ENCODE peak calls at places on chromosomes 3 and 15, in seven cellular contexts. P is mucosa of descending colon; H is colonic mucosa; V is MG63; R is CD8-positive, alpha-beta memory T cell; S is psoas muscle; B is small intestine. J is an unnamed sample.

GRCh38 chr15:63196846-63197245 is 7.4 kb downstream of the RAB8B start:
- DNase-seq in P (no peak), H (no peak), V (no peak), R (no peak), S (no peak), B (no peak), J (no peak)

GRCh38 chr3:81799403-81799802 is 38.0 kb upstream of the GBE1 start:
- DNase-seq in P (no peak), H (no peak), V (no peak), R (no peak), S (no peak), B (no peak), J (no peak)

GRCh38 chr3:4584537-4585249 is 91.5 kb downstream of the ITPR1 start:
- DNase-seq in P (no peak), H (no peak), V (peak; percentile 16), R (peak; percentile 4), S (no peak), B (peak; percentile 35), J (no peak)

GRCh38 chr3:163878396-163878795 is 1199.9 kb downstream of the SI start:
- DNase-seq in P (no peak), H (no peak), V (no peak), R (no peak), S (no peak), B (no peak), J (no peak)

GRCh38 chr3:29140706-29141105 is 140.2 kb upstream of the RBMS3 start:
- DNase-seq in P (no peak), H (no peak), V (no peak), R (no peak), S (no peak), B (no peak), J (peak; percentile 13)

GRCh38 chr15:84778194-84778593 is 29.8 kb downstream of the ZNF592 start:
- DNase-seq in P (no peak), H (no peak), V (no peak), R (no peak), S (no peak), B (no peak), J (no peak)

GRCh38 chr3:120645083-120645800 is 36.8 kb downstream of the HGD start:
- DNase-seq in P (no peak), H (no peak), V (no peak), R (no peak), S (no peak), B (no peak), J (no peak)

GRCh38 chr3:177934001-177934891 is 602.0 kb upstream of the KCNMB2 start:
- DNase-seq in P (no peak), H (no peak), V (no peak), R (no peak), S (peak; percentile 33), B (no peak), J (peak; percentile 41)

GRCh38 chr15:90388462-90389182 is 580 bp downstream of the IQGAP1 start:
- DNase-seq in P (peak; percentile 82), H (peak; percentile 75), V (peak; percentile 82), R (no peak), S (peak; percentile 80), B (peak; percentile 49), J (peak; percentile 68)

GRCh38 chr15:79329186-79329611 is 18.3 kb downstream of the TMED3 start:
- DNase-seq in P (no peak), H (no peak), V (peak; percentile 55), R (no peak), S (no peak), B (no peak), J (peak; percentile 9)

GRCh38 chr3:109137766-109138165 is 1.2 kb downstream of the C3orf85 start:
- DNase-seq in P (no peak), H (no peak), V (no peak), R (no peak), S (no peak), B (no peak), J (no peak)

GRCh38 chr3:14461748-14462324 is 59.4 kb downstream of the SLC6A6 start:
- DNase-seq in P (peak; percentile 72), H (peak; percentile 56), V (peak; percentile 62), R (peak; percentile 23), S (no peak), B (peak; percentile 54), J (peak; percentile 72)

GRCh38 chr15:70556376-70556775 is 207.0 kb downstream of the UACA start:
- DNase-seq in P (no peak), H (no peak), V (no peak), R (no peak), S (no peak), B (no peak), J (no peak)

GRCh38 chr15:71682051-71682450 is 128.3 kb upstream of the NR2E3 start:
- DNase-seq in P (no peak), H (no peak), V (no peak), R (no peak), S (no peak), B (no peak), J (no peak)

GRCh38 chr3:184234224-184234623 is 4.8 kb downstream of the VWA5B2 start:
- DNase-seq in P (no peak), H (no peak), V (peak; percentile 85), R (no peak), S (peak; percentile 69), B (no peak), J (peak; percentile 56)

GRCh38 chr15:93244691-93245615 is 155.9 kb upstream of the RGMA start:
- DNase-seq in P (no peak), H (no peak), V (no peak), R (no peak), S (no peak), B (no peak), J (no peak)

DNA sequence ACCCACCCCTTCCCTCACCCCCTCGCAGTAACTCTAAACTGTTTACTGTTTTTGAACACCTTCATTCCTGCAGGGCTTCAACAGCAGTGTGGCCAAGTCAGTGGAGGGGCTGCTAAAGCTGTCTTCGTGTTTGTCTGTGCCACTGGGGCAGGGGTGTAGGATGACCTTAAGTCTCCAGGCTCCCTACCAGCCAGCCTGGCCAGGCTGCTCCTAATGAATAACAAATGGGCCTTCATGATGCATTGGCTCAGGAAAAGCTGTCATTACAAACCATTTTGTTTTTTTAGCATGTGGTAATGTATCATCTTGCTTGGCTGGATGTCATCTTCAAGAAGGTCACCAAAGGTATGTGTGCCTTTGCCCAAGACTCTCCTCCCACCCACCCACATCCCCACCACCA is 372.2 kb upstream of the WNT5A start:
- DNase-seq in P (no peak), H (no peak), V (no peak), R (no peak), S (no peak), B (no peak), J (no peak)
- H3K9me3 ChIP-seq in P (no peaks in the 10 kb centered on the region), H (no peaks in the 10 kb centered on the region), V (no peaks in the 10 kb centered on the region), R (no peaks in the 10 kb centered on the region), S (no peaks in the 10 kb centered on the region), B (no peaks in the 10 kb centered on the region), J (no peaks in the 10 kb centered on the region)

GRCh38 chr15:39426552-39427532 is 154.0 kb upstream of the THBS1 start:
- DNase-seq in P (peak; percentile 36), H (no peak), V (peak; percentile 2), R (peak; percentile 84), S (peak; percentile 40), B (peak; percentile 18), J (peak; percentile 30)

GRCh38 chr15:39429898-39430357 is 151.0 kb upstream of the THBS1 start:
- DNase-seq in P (no peak), H (no peak), V (peak; percentile 2), R (peak; percentile 2), S (no peak), B (peak; percentile 83), J (peak; percentile 19)

GRCh38 chr15:39431371-39431770 is 149.5 kb upstream of the THBS1 start:
- DNase-seq in P (no peak), H (no peak), V (no peak), R (no peak), S (no peak), B (no peak), J (no peak)

GRCh38 chr15:39430389-39430788 is 150.5 kb upstream of the THBS1 start:
- DNase-seq in P (no peak), H (no peak), V (no peak), R (no peak), S (no peak), B (no peak), J (no peak)

DNA sequence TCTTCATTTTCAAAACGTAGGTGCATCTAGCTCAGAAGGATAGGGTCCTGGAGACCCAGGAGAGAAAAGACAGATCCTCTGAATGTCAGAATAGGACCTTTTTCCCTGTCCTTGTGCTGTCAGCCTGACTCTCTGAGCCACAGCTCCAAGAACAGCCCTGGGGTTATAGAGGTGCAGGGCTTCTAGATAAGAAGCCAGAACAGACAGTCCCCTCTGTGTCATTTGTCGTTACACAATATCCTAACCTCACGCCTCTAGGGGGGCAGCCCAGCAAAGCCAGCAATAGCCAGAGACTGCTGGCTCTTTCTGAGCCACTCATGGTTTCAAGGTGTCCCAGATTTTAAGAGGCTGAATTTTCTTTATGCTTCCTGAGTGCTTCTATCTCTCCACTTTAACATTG is 153.2 kb upstream of the THBS1 start:
- DNase-seq in P (no peak), H (no peak), V (no peak), R (no peak), S (no peak), B (no peak), J (no peak)
- H3K4me3 ChIP-seq in P (no peak overlapping the region), H (no peak overlapping the region), V (no peak overlapping the region), R (peak overlapping the region; percentile 14), S (no peak overlapping the region), B (no peak overlapping the region), J (no peak overlapping the region)

GRCh38 chr3:31654998-31655397 is 122.3 kb downstream of the STT3B start:
- DNase-seq in P (no peak), H (no peak), V (no peak), R (no peak), S (no peak), B (no peak), J (no peak)

GRCh38 chr3:31648286-31648968 is 115.7 kb downstream of the STT3B start:
- DNase-seq in P (no peak), H (no peak), V (no peak), R (no peak), S (no peak), B (no peak), J (no peak)

GRCh38 chr3:31653464-31653863 is 120.7 kb downstream of the STT3B start:
- DNase-seq in P (no peak), H (no peak), V (no peak), R (no peak), S (no peak), B (no peak), J (no peak)

DNA sequence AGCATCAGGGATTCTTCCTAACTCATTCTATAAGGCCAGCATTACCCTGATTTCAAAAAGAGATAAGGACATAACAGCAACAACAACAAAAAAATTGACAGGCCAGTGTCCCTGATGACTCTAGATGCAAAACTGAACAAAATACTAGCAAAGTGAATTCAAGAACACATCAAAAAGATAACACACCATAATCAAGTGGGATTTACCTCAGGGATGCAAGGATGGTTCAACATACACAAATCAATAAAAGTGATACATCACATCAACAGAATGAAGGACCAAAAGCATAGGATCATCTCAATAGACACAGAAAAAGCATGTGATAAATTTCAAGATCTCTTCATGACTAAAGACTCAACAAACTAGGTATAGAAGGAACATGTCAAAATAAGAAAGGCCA is 119.6 kb downstream of the STT3B start:
- DNase-seq in P (no peak), H (no peak), V (no peak), R (no peak), S (no peak), B (no peak), J (no peak)
- H3K9me3 ChIP-seq in P (peaks cover 90% of the 10 kb centered on the region), H (no peaks in the 10 kb centered on the region), V (peaks cover 16% of the 10 kb centered on the region), R (peaks cover 54% of the 10 kb centered on the region), S (peaks cover 68% of the 10 kb centered on the region), B (peaks cover 5% of the 10 kb centered on the region), J (peaks cover 54% of the 10 kb centered on the region)

DNA sequence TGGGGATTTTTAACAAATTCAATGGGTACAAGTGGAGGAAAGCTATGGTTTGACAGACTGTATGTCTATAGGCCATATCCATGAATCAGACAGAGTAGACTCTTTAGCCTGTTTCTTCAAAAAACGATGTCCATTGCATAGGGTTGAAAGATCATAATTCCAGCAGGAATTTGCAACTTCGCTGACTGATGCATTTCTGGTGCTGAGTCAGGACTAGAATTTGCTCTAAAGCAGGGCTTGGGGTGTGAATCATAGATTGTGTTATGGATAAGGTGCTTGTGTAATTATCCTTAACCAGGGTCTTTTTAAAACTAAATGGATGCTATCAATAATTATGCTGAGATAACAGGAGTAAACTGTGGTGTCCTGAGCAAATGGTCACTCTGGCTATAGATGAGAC is 200.4 kb upstream of the TBC1D5 start:
- DNase-seq in P (no peak), H (no peak), V (no peak), R (no peak), S (no peak), B (no peak), J (peak; percentile 16)
- H3K4me3 ChIP-seq in P (no peak overlapping the region), H (no peak overlapping the region), V (no peak overlapping the region), R (no peak overlapping the region), S (no peak overlapping the region), B (no peak overlapping the region), J (no peak overlapping the region)

J was measured in hepatocyte.